ENCODE peak calls at places on chromosomes 13 and 19, in nine cellular contexts. H is psoas muscle; O is mucosa of descending colon; D is astrocyte; K is CD4-positive, alpha-beta memory T cell; P is fibroblast of lung; G is tibial nerve; T is tibial artery; V is upper lobe of right lung. A is an unnamed sample.

GRCh38 chr19:57818378-57818777 is 3.7 kb upstream of the ZNF552 start:
- DNase-seq in D (no peak), T (no peak), K (no peak), P (no peak), G (no peak), H (no peak), V (no peak), O (no peak), A (no peak)

GRCh38 chr13:107912745-107913144 is 302.6 kb downstream of the LIG4 start:
- DNase-seq in H (no peak), G (no peak), P (no peak), V (no peak), O (no peak), K (no peak), T (no peak), D (no peak), A (no peak)

GRCh38 chr13:102399791-102400618 is 1.8 kb downstream of the FGF14 start:
- DNase-seq in O (peak; percentile 43), H (peak; percentile 48), G (no peak), T (no peak), V (peak; percentile 65), P (peak; percentile 18), D (no peak), K (peak; percentile 11), A (no peak)

GRCh38 chr19:56988271-56988670 is 131.5 kb upstream of the USP29 start:
- DNase-seq in P (no peak), H (no peak), O (no peak), V (no peak), K (no peak), D (no peak), G (no peak), T (no peak), A (no peak)

GRCh38 chr19:1130801-1131717 is 27.3 kb downstream of the GPX4 start:
- DNase-seq in P (no peak), K (peak; percentile 53), V (no peak), O (peak; percentile 85), G (no peak), H (no peak), T (peak; percentile 29), D (no peak), A (no peak)

GRCh38 chr19:39203372-39204341 is at the start of gene SYCN:
- DNase-seq in V (peak; percentile 73), T (no peak), H (no peak), D (no peak), O (no peak), P (no peak), K (no peak), G (no peak), A (no peak)

GRCh38 chr19:54154603-54155345 is 4.7 kb downstream of the LENG1 start:
- DNase-seq in V (no peak), G (no peak), O (no peak), K (peak; percentile 57), D (peak; percentile 49), T (no peak), H (no peak), P (no peak), A (no peak)

GRCh38 chr19:44823373-44823698 is 14.4 kb downstream of the BCAM start:
- DNase-seq in P (no peak), K (no peak), V (no peak), G (no peak), D (no peak), O (no peak), T (no peak), H (no peak), A (no peak)

GRCh38 chr19:47779524-47780214 is 1.2 kb downstream of the SELENOW start:
- DNase-seq in K (no peak), H (peak; percentile 90), P (no peak), G (peak; percentile 45), V (no peak), D (no peak), T (peak; percentile 66), O (no peak), A (peak; percentile 52)

GRCh38 chr19:15781659-15782058 is 5.8 kb upstream of the OR10H5 start:
- DNase-seq in D (no peak), G (no peak), O (no peak), H (no peak), V (no peak), K (no peak), T (no peak), P (no peak), A (no peak)

GRCh38 chr13:95246292-95247082 is 54.8 kb downstream of the ABCC4 start:
- DNase-seq in P (no peak), O (no peak), K (no peak), H (no peak), V (no peak), T (no peak), D (no peak), G (no peak), A (no peak)

GRCh38 chr19:7494416-7495098 is 5.7 kb upstream of the PEX11G start:
- DNase-seq in K (no peak), H (peak; percentile 74), V (no peak), T (peak; percentile 78), P (peak; percentile 42), D (no peak), O (no peak), G (peak; percentile 53), A (no peak)

GRCh38 chr19:3608079-3608641 is 1.5 kb upstream of the TBXA2R start:
- DNase-seq in G (no peak), O (no peak), K (no peak), H (peak; percentile 15), P (no peak), D (no peak), V (no peak), T (no peak), A (no peak)

GRCh38 chr13:24452044-24452443 is 60.5 kb downstream of the PARP4 start:
- DNase-seq in D (no peak), H (no peak), O (no peak), V (no peak), P (no peak), T (no peak), G (no peak), K (no peak), A (no peak)

GRCh38 chr19:45900661-45901431 is 1.6 kb downstream of the MYPOP start:
- DNase-seq in T (no peak), K (no peak), P (no peak), D (no peak), O (no peak), G (no peak), H (no peak), V (no peak), A (no peak)
- H3K4me3 ChIP-seq in T (peak overlapping the region; percentile 78), K (no peak overlapping the region), P (peak overlapping the region; percentile 88), D (peak overlapping the region; percentile 48), O (no peak overlapping the region), G (peak overlapping the region; percentile 76), H (peak overlapping the region; percentile 91), V (peak overlapping the region; percentile 70), A (peak overlapping the region; percentile 89)

DNA sequence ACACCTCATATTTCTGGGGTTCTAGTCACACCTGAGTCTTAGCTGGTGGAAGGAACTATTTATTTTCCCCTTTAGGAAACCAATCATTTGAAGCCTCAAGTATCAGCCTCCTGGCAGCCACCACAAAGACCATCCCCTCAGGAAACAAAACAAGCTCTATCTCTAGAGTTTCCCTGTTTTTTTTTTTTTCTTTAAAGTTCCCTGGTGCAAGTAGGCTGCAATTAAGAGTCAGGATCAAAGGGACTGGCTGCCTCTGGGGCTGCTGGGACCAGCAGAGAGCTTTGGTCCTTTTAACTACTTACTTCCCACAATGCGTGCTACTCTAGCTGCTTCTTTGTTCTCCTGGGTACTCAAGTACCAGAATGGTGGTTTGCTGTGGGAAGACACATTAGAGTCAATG is 11.4 kb downstream of the MBNL2 start:
- DNase-seq in K (no peak), V (no peak), T (no peak), P (no peak), G (no peak), O (no peak), D (no peak), H (no peak), A (no peak)
- H3K4me1 ChIP-seq in K (peaks cover 18% of the 10 kb centered on the region), V (peaks cover 69% of the 10 kb centered on the region), T (peaks cover 14% of the 10 kb centered on the region), P (peaks cover 8% of the 10 kb centered on the region), G (no peaks in the 10 kb centered on the region), O (peaks cover 47% of the 10 kb centered on the region), D (peaks cover 23% of the 10 kb centered on the region), H (peaks cover 82% of the 10 kb centered on the region), A (peaks cover 74% of the 10 kb centered on the region)

DNA sequence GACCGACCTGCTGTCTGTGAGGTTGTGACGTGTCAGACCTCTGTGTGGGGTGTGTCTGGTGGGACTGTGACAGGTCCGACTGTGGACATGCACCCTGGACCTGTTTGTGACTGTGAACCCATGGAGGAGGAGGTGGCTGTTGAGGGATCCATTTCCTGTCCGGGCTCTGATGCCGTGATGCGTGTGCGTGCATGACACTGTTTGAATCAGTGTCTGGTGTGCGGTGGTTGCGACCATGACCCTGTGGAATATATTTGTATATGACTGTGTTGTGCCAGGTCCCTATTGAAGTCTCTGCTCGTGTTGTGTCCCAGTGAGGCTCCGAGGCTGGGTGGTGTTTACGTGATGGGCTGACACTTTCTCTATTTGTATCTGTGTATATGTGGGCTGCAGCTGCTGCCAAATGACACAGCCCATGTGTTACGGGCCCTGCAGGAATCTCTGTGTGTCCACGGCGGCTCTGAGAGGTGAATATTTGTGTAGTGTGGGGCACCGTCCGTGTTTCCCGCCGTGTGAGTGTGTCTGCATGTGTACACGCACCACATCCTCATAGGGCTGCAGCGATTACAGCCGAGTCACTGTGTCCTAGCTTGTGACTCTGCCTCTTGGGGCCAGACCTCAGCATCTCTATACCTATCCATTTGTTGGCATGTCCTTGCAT is 18.3 kb downstream of the CCDC97 start:
- DNase-seq in H (no peak), V (no peak), D (no peak), P (peak; percentile 34), T (peak; percentile 34), K (no peak), G (no peak), O (peak; percentile 73), A (no peak)
- H3K4me3 ChIP-seq in H (peak overlapping the region; percentile 53), V (peak overlapping the region; percentile 36), D (no peak overlapping the region), P (no peak overlapping the region), T (no peak overlapping the region), K (peak overlapping the region; percentile 43), G (no peak overlapping the region), O (no peak overlapping the region), A (peak overlapping the region; percentile 46)

GRCh38 chr13:26601669-26602068 is 44.2 kb downstream of the WASF3 start:
- DNase-seq in P (peak; percentile 22), H (no peak), T (no peak), G (no peak), D (peak; percentile 49), O (no peak), K (no peak), V (no peak), A (no peak)

GRCh38 chr13:26600345-26600761 is 42.9 kb downstream of the WASF3 start:
- DNase-seq in D (peak; percentile 20), H (no peak), T (no peak), G (peak; percentile 41), K (no peak), P (no peak), O (no peak), V (no peak), A (no peak)

GRCh38 chr13:26602783-26603182 is 45.3 kb downstream of the WASF3 start:
- DNase-seq in V (no peak), T (no peak), H (no peak), G (no peak), O (no peak), K (no peak), P (no peak), D (no peak), A (no peak)

GRCh38 chr13:26605845-26606244 is 48.4 kb downstream of the WASF3 start:
- DNase-seq in V (no peak), G (no peak), H (no peak), T (no peak), P (no peak), O (no peak), D (no peak), K (no peak), A (no peak)

DNA sequence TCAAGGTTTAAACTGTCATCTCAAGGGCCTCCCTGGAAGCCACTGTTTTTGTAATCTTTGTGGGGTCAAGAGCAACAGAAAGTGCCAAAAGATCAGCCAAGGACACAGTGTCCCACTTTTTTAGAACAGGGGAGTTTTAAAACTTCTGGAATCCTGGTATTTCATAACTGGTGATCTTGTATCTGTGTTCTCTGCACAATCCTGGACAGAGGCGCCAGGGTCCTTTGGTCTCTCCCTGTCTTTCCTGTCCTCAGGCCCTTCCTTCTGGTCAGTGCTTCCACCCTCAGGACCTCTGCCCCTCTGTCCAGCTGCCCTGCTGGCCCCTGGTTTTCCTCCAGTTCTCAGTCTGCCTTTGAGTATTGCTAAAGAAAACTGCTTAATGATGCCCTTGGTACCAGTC is 47.3 kb downstream of the WASF3 start:
- DNase-seq in T (peak; percentile 87), D (no peak), K (no peak), H (peak; percentile 87), V (no peak), O (no peak), P (no peak), G (peak; percentile 72), A (no peak)
- H3K4me1 ChIP-seq in T (peaks cover 8% of the 10 kb centered on the region), D (peaks cover 19% of the 10 kb centered on the region), K (no peaks in the 10 kb centered on the region), H (peaks cover 12% of the 10 kb centered on the region), V (peaks cover 13% of the 10 kb centered on the region), O (no peaks in the 10 kb centered on the region), P (peaks cover 2% of the 10 kb centered on the region), G (no peaks in the 10 kb centered on the region), A (peaks cover 8% of the 10 kb centered on the region)

A was measured in thoracic aorta.